ENCODE peak calls at places on chromosomes 13 and 19, in four cellular contexts. C is OCI-LY7; F is CD8-positive, alpha-beta T cell; V is stimulated activated CD4-positive, alpha-beta T cell treated with anti-CD3 and anti-CD28 coated beads, Interleukin-1b, Interleukin-23, amount 100 ng/mL, for 4 hours. L is an unnamed sample.

GRCh38 chr13:66312312-66313087 is 917.6 kb downstream of the PCDH9 start:
- DNase-seq in C (no peak), F (no peak), V (no peak), L (no peak)

GRCh38 chr13:21637296-21637695 is 33.3 kb upstream of the MICU2 start:
- DNase-seq in V (peak), C (no peak), F (no peak), L (peak)

GRCh38 chr19:976476-976875 is 7.7 kb upstream of the WDR18 start:
- DNase-seq in V (no peak), F (no peak), C (no peak), L (no peak)

GRCh38 chr13:97977376-97977705 is 23.9 kb downstream of the IPO5 start:
- DNase-seq in C (no peak), V (no peak), F (no peak), L (no peak)

GRCh38 chr13:67841071-67841470 is 610.9 kb upstream of the PCDH9 start:
- DNase-seq in C (no peak), F (no peak), V (no peak), L (no peak)

GRCh38 chr13:59801107-59801880 is 362.4 kb downstream of the DIAPH3 start:
- DNase-seq in V (no peak), C (no peak), F (no peak), L (no peak)

GRCh38 chr19:9054768-9055167 is 32.1 kb upstream of the OR1M1 start:
- DNase-seq in C (no peak), F (no peak), V (no peak), L (no peak)

GRCh38 chr19:10207026-10207425 is 12.3 kb upstream of the DNMT1 start:
- DNase-seq in C (no peak), V (no peak), F (no peak), L (no peak)

GRCh38 chr19:57317503-57317902 is 2.8 kb upstream of the ZNF543 start:
- DNase-seq in V (no peak), C (no peak), F (no peak), L (no peak)

GRCh38 chr19:46000497-46001246 is 5.4 kb downstream of the CCDC61 start:
- DNase-seq in F (peak), C (peak), V (peak), L (peak)

GRCh38 chr19:46975011-46975917 is 44.4 kb upstream of the NPAS1 start:
- DNase-seq in V (no peak), F (no peak), C (no peak), L (no peak)

GRCh38 chr19:15144046-15144646 is 36.9 kb downstream of the SYDE1 start:
- DNase-seq in C (no peak), F (no peak), V (no peak), L (no peak)

GRCh38 chr13:61608138-61608537 is 192.5 kb upstream of the PCDH20 start:
- DNase-seq in V (no peak), F (no peak), C (no peak), L (no peak)

GRCh38 chr13:99289674-99290337 is 17.4 kb downstream of the GPR183 start:
- DNase-seq in F (no peak), V (no peak), C (no peak), L (no peak)

L was measured in GM12865.